ENCODE peak calls at places on chromosomes 16 and 17, in nine cellular contexts. T is neural progenitor cell; N is cerebellar cortex; K is head of caudate nucleus; I is thoracic aorta; X is activated CD8-positive, alpha-beta memory T cell treated with anti-CD3 and anti-CD28 coated beads, Interleukin-2, amount 50 U/mL, for 48 hours; G is stimulated activated CD8-positive, alpha-beta memory T cell treated with anti-CD3 and anti-CD28 coated beads, Interleukin-4, amount 100 ng/mL, for 1 hour; R is naive B cell; O is HTR-8/SVneo. J is an unnamed sample.

GRCh38 chr17:78469443-78469842 is 91.0 kb downstream of the PGS1 start:
- DNase-seq in T (no peak), N (no peak), K (no peak), I (no peak), X (no peak), G (no peak), R (no peak), O (no peak), J (no peak)

GRCh38 chr17:41974658-41975057 is 8.1 kb downstream of the CNP start:
- DNase-seq in T (no peak), N (no peak), K (no peak), I (no peak), X (no peak), G (no peak), R (no peak), O (no peak), J (no peak)

GRCh38 chr16:20612551-20613470 is 36.6 kb upstream of the ACSM2B start:
- DNase-seq in T (no peak), N (peak), K (peak), I (peak), X (no peak), G (no peak), R (no peak), O (no peak), J (no peak)

GRCh38 chr16:58513874-58514273 is 1.4 kb upstream of the SETD6 start:
- DNase-seq in T (no peak), N (no peak), K (no peak), I (no peak), X (no peak), G (no peak), R (no peak), O (no peak), J (peak)

GRCh38 chr17:41500131-41500911 is 5.1 kb downstream of the KRT13 start:
- DNase-seq in T (no peak), N (no peak), K (no peak), I (no peak), X (no peak), G (no peak), R (no peak), O (peak), J (peak)

GRCh38 chr16:8955828-8956227 is 7.9 kb downstream of the USP7 start:
- DNase-seq in T (no peak), N (no peak), K (no peak), I (no peak), X (no peak), G (no peak), R (no peak), O (no peak), J (no peak)

GRCh38 chr17:2954898-2955445 is 108.4 kb downstream of the OR1D5 start:
- DNase-seq in T (no peak), N (no peak), K (no peak), I (no peak), X (peak), G (no peak), R (no peak), O (peak), J (peak)

GRCh38 chr17:28384281-28385036 is 13.0 kb downstream of the SARM1 start:
- DNase-seq in T (peak), N (no peak), K (peak), I (no peak), X (peak), G (peak), R (no peak), O (no peak), J (peak)

GRCh38 chr17:76544123-76544915 is 4.5 kb downstream of the PRCD start:
- DNase-seq in T (no peak), N (peak), K (peak), I (no peak), X (no peak), G (no peak), R (no peak), O (no peak), J (peak)

GRCh38 chr17:30824002-30824355 is 513 bp downstream of the CRLF3 start:
- DNase-seq in T (no peak), N (no peak), K (peak), I (no peak), X (peak), G (no peak), R (no peak), O (peak), J (no peak)